ENCODE peak calls at places on chromosomes 16 and 17, in nine cellular contexts. R is heart left ventricle, C is fibroblast of lung, D is stomach, Q is cardiac muscle cell, G is aorta, A is MM.1S, N is mesendoderm, L is HCT116. E is an unnamed sample.

GRCh38 chr16:89575247-89576172 is at the start of gene CPNE7:
- DNase-seq in R (no peak), C (no peak), D (no peak), Q (peak; percentile 43), G (no peak), A (no peak), N (no peak), L (no peak), E (no peak)

GRCh38 chr17:19313746-19314651 is 48.5 kb downstream of the B9D1 start:
- DNase-seq in R (no peak), C (no peak), D (no peak), Q (no peak), G (no peak), A (no peak), N (no peak), L (no peak), E (no peak)

GRCh38 chr17:45965741-45966140 is 33.3 kb upstream of the STH start:
- DNase-seq in R (no peak), C (no peak), D (no peak), Q (no peak), G (no peak), A (no peak), N (no peak), L (no peak), E (no peak)

GRCh38 chr16:4323845-4324478 is 8.1 kb downstream of the GLIS2 start:
- DNase-seq in R (peak; percentile 72), C (peak; percentile 42), D (peak; percentile 72), Q (peak; percentile 79), G (peak; percentile 80), A (no peak), N (peak; percentile 77), L (no peak), E (no peak)

GRCh38 chr16:47008612-47009011 is 35.1 kb upstream of the DNAJA2 start:
- DNase-seq in R (no peak), C (no peak), D (no peak), Q (no peak), G (no peak), A (no peak), N (no peak), L (no peak), E (no peak)

GRCh38 chr16:50940275-50940854 is 198.5 kb downstream of the CYLD start:
- DNase-seq in R (no peak), C (no peak), D (no peak), Q (no peak), G (no peak), A (no peak), N (no peak), L (no peak), E (no peak)

GRCh38 chr16:54273566-54273965 is 13.0 kb downstream of the IRX3 start:
- DNase-seq in R (no peak), C (no peak), D (no peak), Q (no peak), G (no peak), A (no peak), N (no peak), L (no peak), E (no peak)

GRCh38 chr17:21680366-21680765 is 12.0 kb upstream of the KCNJ18 start:
- DNase-seq in R (no peak), C (no peak), D (no peak), Q (no peak), G (no peak), A (no peak), N (no peak), L (no peak), E (no peak)

GRCh38 chr17:429589-429988 is 77.0 kb upstream of the RPH3AL start:
- DNase-seq in R (no peak), C (no peak), D (no peak), Q (no peak), G (no peak), A (no peak), N (no peak), L (no peak), E (no peak)

GRCh38 chr16:84616515-84616914 is 1.4 kb downstream of the COTL1 start:
- DNase-seq in R (no peak), C (no peak), D (no peak), Q (no peak), G (peak; percentile 46), A (no peak), N (no peak), L (no peak), E (no peak)

GRCh38 chr16:73025506-73026131 is 22.3 kb downstream of the ZFHX3 start:
- DNase-seq in R (no peak), C (peak; percentile 70), D (no peak), Q (no peak), G (no peak), A (no peak), N (no peak), L (no peak), E (no peak)

GRCh38 chr16:75351183-75351582 is 82.1 kb downstream of the CFDP1 start:
- DNase-seq in R (no peak), C (peak; percentile 84), D (no peak), Q (no peak), G (no peak), A (no peak), N (no peak), L (no peak), E (no peak)

GRCh38 chr17:61474235-61474927 is 22.2 kb downstream of the TBX4 start:
- DNase-seq in R (no peak), C (peak; percentile 40), D (no peak), Q (no peak), G (no peak), A (no peak), N (no peak), L (no peak), E (no peak)

GRCh38 chr17:17416400-17417360 is 60.1 kb upstream of the MED9 start:
- DNase-seq in R (no peak), C (peak; percentile 83), D (peak; percentile 58), Q (no peak), G (no peak), A (no peak), N (no peak), L (no peak), E (no peak)

GRCh38 chr17:42411321-42411820 is 11.7 kb downstream of the CAVIN1 start:
- DNase-seq in R (no peak), C (no peak), D (no peak), Q (no peak), G (no peak), A (no peak), N (no peak), L (no peak), E (no peak)

GRCh38 chr16:79316004-79316458 is 284.5 kb downstream of the MAF start:
- DNase-seq in R (no peak), C (no peak), D (no peak), Q (no peak), G (no peak), A (no peak), N (no peak), L (no peak), E (no peak)

GRCh38 chr16:24984903-24985675 is 30.1 kb downstream of the ARHGAP17 start:
- DNase-seq in R (no peak), C (no peak), D (no peak), Q (no peak), G (no peak), A (no peak), N (no peak), L (no peak), E (no peak)

GRCh38 chr17:68790481-68790880 is 164.7 kb downstream of the ABCA8 start:
- DNase-seq in R (no peak), C (peak; percentile 24), D (no peak), Q (no peak), G (no peak), A (no peak), N (no peak), L (no peak), E (no peak)

GRCh38 chr17:19897108-19897854 is 29.5 kb upstream of the ULK2 start:
- DNase-seq in R (peak; percentile 43), C (no peak), D (peak; percentile 61), Q (no peak), G (no peak), A (no peak), N (no peak), L (no peak), E (no peak)

GRCh38 chr16:50006954-50007353 is 18.1 kb upstream of the CNEP1R1 start:
- DNase-seq in R (no peak), C (no peak), D (no peak), Q (no peak), G (no peak), A (no peak), N (no peak), L (no peak), E (peak; percentile 10)

GRCh38 chr17:69655902-69656301 is 241.4 kb downstream of the MAP2K6 start:
- DNase-seq in R (no peak), C (no peak), D (no peak), Q (no peak), G (no peak), A (no peak), N (no peak), L (no peak), E (no peak)

GRCh38 chr17:75853410-75853809 is 1.7 kb downstream of the WBP2 start:
- DNase-seq in R (no peak), C (peak; percentile 63), D (no peak), Q (no peak), G (no peak), A (no peak), N (peak; percentile 76), L (no peak), E (no peak)

GRCh38 chr17:81890447-81891302 is 711 bp downstream of the ALYREF start:
- DNase-seq in R (no peak), C (no peak), D (no peak), Q (peak; percentile 31), G (no peak), A (peak; percentile 46), N (no peak), L (no peak), E (no peak)
- H3K36me3 ChIP-seq in R (peaks cover 67% of the 10 kb centered on the region), C (peaks cover 34% of the 10 kb centered on the region), D (peaks cover 72% of the 10 kb centered on the region), Q (peaks cover 36% of the 10 kb centered on the region), G (peaks cover 7% of the 10 kb centered on the region), A (peaks cover 26% of the 10 kb centered on the region), N (peaks cover 27% of the 10 kb centered on the region), L (peaks cover 40% of the 10 kb centered on the region), E (peaks cover 55% of the 10 kb centered on the region)

GRCh38 chr17:82690786-82691489 is 7.6 kb downstream of the RAB40B start:
- DNase-seq in R (no peak), C (no peak), D (no peak), Q (no peak), G (peak; percentile 38), A (no peak), N (no peak), L (no peak), E (no peak)
- H3K27ac ChIP-seq in R (no peak overlapping the region), C (no peak overlapping the region), D (no peak overlapping the region), Q (no peak overlapping the region), G (no peak overlapping the region), A (no peak overlapping the region), N (no peak overlapping the region), L (no peak overlapping the region), E (no peak overlapping the region)

GRCh38 chr16:31367875-31368274 is 12.9 kb downstream of the ITGAX start:
- DNase-seq in R (no peak), C (no peak), D (no peak), Q (no peak), G (peak; percentile 31), A (no peak), N (no peak), L (no peak), E (no peak)
- H3K36me3 ChIP-seq in R (no peaks in the 10 kb centered on the region), C (no peaks in the 10 kb centered on the region), D (peaks cover 3% of the 10 kb centered on the region), Q (no peaks in the 10 kb centered on the region), G (no peaks in the 10 kb centered on the region), A (no peaks in the 10 kb centered on the region), N (no peaks in the 10 kb centered on the region), L (no peaks in the 10 kb centered on the region), E (no peaks in the 10 kb centered on the region)

DNA sequence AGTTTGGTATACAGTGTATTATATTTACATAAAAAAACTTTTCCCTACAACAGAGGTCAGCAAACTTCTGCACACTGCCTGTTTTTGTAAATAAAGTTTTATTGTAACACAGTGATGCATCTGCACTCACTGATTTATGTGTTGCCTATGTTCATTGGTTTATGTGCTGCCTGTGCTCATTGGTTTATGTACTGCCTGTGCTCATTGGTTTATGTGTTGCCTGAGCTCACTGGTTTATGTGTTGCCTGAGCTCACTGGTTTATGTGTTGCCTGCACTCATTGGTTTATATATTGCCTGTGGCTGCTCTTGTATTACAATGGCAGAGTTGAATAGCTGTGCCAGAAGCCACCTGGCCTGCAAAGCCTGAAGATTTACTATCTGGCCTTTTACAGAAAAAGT is 81.6 kb downstream of the MYH11 start:
- DNase-seq in R (no peak), C (no peak), D (no peak), Q (no peak), G (no peak), A (no peak), N (peak; percentile 60), L (peak; percentile 50), E (no peak)
- H3K27ac ChIP-seq in R (no peak overlapping the region), C (no peak overlapping the region), D (no peak overlapping the region), Q (no peak overlapping the region), G (peak overlapping the region; percentile 1), A (no peak overlapping the region), N (no peak overlapping the region), L (no peak overlapping the region), E (no peak overlapping the region)

E was measured in vagina.